ENCODE peak calls at places on chromosomes 1 and 21, in six cellular contexts. Q, O, M, Y, K and X are unnamed samples.

GRCh38 chr1:101971309-101971708 is 25.4 kb downstream of the OLFM3 start:
- DNase-seq in K (no peak), O (no peak), Y (no peak), M (no peak), Q (peak), X (no peak)

GRCh38 chr1:76690784-76691183 is 176.5 kb upstream of the ST6GALNAC5 start:
- DNase-seq in O (no peak), Y (no peak), K (peak), Q (no peak), M (peak), X (no peak)

GRCh38 chr1:40344597-40344996 is 27.5 kb upstream of the COL9A2 start:
- DNase-seq in Q (peak), M (peak), Y (peak), K (peak), O (peak), X (peak)

GRCh38 chr21:26412831-26413329 is 160.2 kb downstream of the CYYR1 start:
- DNase-seq in Q (no peak), K (no peak), M (no peak), Y (no peak), O (no peak), X (no peak)

GRCh38 chr1:109186704-109187071 is 27.0 kb upstream of the SARS1 start:
- DNase-seq in O (no peak), K (no peak), Y (no peak), M (peak), Q (no peak), X (no peak)

GRCh38 chr1:20194770-20195463 is 8.6 kb upstream of the PLA2G2C start:
- DNase-seq in O (peak), M (peak), Y (peak), Q (peak), K (peak), X (peak)

GRCh38 chr1:25873120-25873519 is 2.4 kb downstream of the PAQR7 start:
- DNase-seq in Q (no peak), Y (no peak), O (no peak), K (peak), M (no peak), X (peak)

GRCh38 chr21:23014021-23014420 is 2015.8 kb downstream of the NCAM2 start:
- DNase-seq in O (no peak), K (no peak), Y (no peak), Q (no peak), M (no peak), X (no peak)

GRCh38 chr1:88058205-88058604 is 625.9 kb upstream of the PKN2 start:
- DNase-seq in Y (no peak), K (no peak), Q (no peak), O (no peak), M (no peak), X (no peak)

GRCh38 chr1:167819849-167820683 is 93.9 kb downstream of the ADCY10 start:
- DNase-seq in Q (peak), K (peak), Y (peak), M (peak), O (peak), X (peak)

GRCh38 chr1:202871367-202871766 is 17.6 kb downstream of the RABIF start:
- DNase-seq in Q (no peak), Y (peak), K (no peak), M (no peak), O (no peak), X (no peak)

GRCh38 chr1:202713110-202713509 is 2.9 kb upstream of the SYT2 start:
- DNase-seq in K (peak), O (no peak), M (peak), Y (no peak), Q (peak), X (no peak)

GRCh38 chr21:28737671-28738279 is 254.9 kb downstream of the LTN1 start:
- DNase-seq in Y (no peak), K (no peak), Q (peak), O (peak), M (peak), X (no peak)

GRCh38 chr1:175572932-175573871 is 170.2 kb downstream of the TNR start:
- DNase-seq in Y (no peak), K (no peak), M (no peak), Q (no peak), O (no peak), X (no peak)

GRCh38 chr1:169148472-169149252 is 42.2 kb downstream of the ATP1B1 start:
- DNase-seq in Q (no peak), O (no peak), K (no peak), M (no peak), Y (no peak), X (no peak)

GRCh38 chr1:18348354-18348753 is 132.4 kb upstream of the KLHDC7A start:
- DNase-seq in Y (no peak), O (no peak), K (no peak), Q (no peak), M (no peak), X (no peak)

GRCh38 chr21:41321211-41321907 is 4.8 kb downstream of the FAM3B start:
- DNase-seq in Y (no peak), M (no peak), K (no peak), O (no peak), Q (no peak), X (no peak)

GRCh38 chr1:67137307-67137753 is 2.6 kb upstream of the C1orf141 start:
- DNase-seq in K (no peak), O (no peak), Q (no peak), M (no peak), Y (no peak), X (no peak)

GRCh38 chr21:33543505-33544129 is 779 bp downstream of the SON start:
- DNase-seq in Q (no peak), O (no peak), Y (peak), K (no peak), M (no peak), X (no peak)

GRCh38 chr1:185813401-185813979 is 79.3 kb downstream of the HMCN1 start:
- DNase-seq in Q (peak), Y (no peak), O (peak), M (peak), K (peak), X (peak)

GRCh38 chr1:162144853-162145252 is 75.4 kb downstream of the NOS1AP start:
- DNase-seq in Y (no peak), K (no peak), O (no peak), Q (no peak), M (no peak), X (no peak)

GRCh38 chr1:209260146-209260545 is 323.4 kb upstream of the CAMK1G start:
- DNase-seq in Q (no peak), Y (no peak), K (no peak), O (no peak), M (peak), X (no peak)

GRCh38 chr1:64302971-64303370 is 99.5 kb downstream of the UBE2U start:
- DNase-seq in O (no peak), Q (peak), K (peak), M (peak), Y (no peak), X (no peak)